ENCODE peak calls at places on chromosomes 13 and 19, in four cellular contexts. One of them, this sample, is unnamed. For H3K27me3, the result is how much of the 10 kb centered on the place peaks cover.

GRCh38 chr19:11179716-11180297 is 17.5 kb downstream of the KANK2 start:
- DNase-seq in trophoblast cell: no peak
- DNase-seq in Peyer's patch: no peak
- DNase-seq in GM06990: peak
- DNase-seq in this sample: no peak

GRCh38 chr19:45782820-45783785 is 813 bp upstream of the DMPK start:
- DNase-seq in trophoblast cell: peak
- DNase-seq in Peyer's patch: peak
- DNase-seq in GM06990: no peak
- DNase-seq in this sample: peak

GRCh38 chr13:32595306-32595705 is 9.1 kb downstream of the PDS5B start:
- DNase-seq in trophoblast cell: no peak
- DNase-seq in Peyer's patch: no peak
- DNase-seq in GM06990: no peak
- DNase-seq in this sample: no peak

GRCh38 chr13:56755181-56755580 is 385.5 kb upstream of the PRR20A start:
- DNase-seq in trophoblast cell: no peak
- DNase-seq in Peyer's patch: no peak
- DNase-seq in GM06990: no peak
- DNase-seq in this sample: no peak

GRCh38 chr13:59459972-59460371 is 703.8 kb downstream of the DIAPH3 start:
- DNase-seq in trophoblast cell: peak
- DNase-seq in Peyer's patch: no peak
- DNase-seq in GM06990: no peak
- DNase-seq in this sample: no peak

GRCh38 chr13:70985371-70985770 is 877.1 kb upstream of the KLHL1 start:
- DNase-seq in trophoblast cell: no peak
- DNase-seq in Peyer's patch: no peak
- DNase-seq in GM06990: no peak
- DNase-seq in this sample: no peak

GRCh38 chr19:58558623-58559274 is 338 bp upstream of the UBE2M start:
- DNase-seq in trophoblast cell: peak
- DNase-seq in Peyer's patch: peak
- DNase-seq in GM06990: peak
- DNase-seq in this sample: peak

GRCh38 chr13:93108111-93108581 is 118.5 kb upstream of the GPC6 start:
- DNase-seq in trophoblast cell: no peak
- DNase-seq in Peyer's patch: no peak
- DNase-seq in GM06990: no peak
- DNase-seq in this sample: no peak

GRCh38 chr19:16382775-16383543 is 58.3 kb downstream of the KLF2 start:
- DNase-seq in trophoblast cell: peak
- DNase-seq in Peyer's patch: peak
- DNase-seq in GM06990: peak
- DNase-seq in this sample: peak

GRCh38 chr19:55133639-55134444 is 15.2 kb downstream of the TNNT1 start:
- DNase-seq in trophoblast cell: peak
- DNase-seq in Peyer's patch: no peak
- DNase-seq in GM06990: no peak
- DNase-seq in this sample: no peak

GRCh38 chr19:43489310-43489709 is 15.2 kb downstream of the PHLDB3 start:
- DNase-seq in trophoblast cell: no peak
- DNase-seq in Peyer's patch: no peak
- DNase-seq in GM06990: no peak
- DNase-seq in this sample: no peak

GRCh38 chr19:56663931-56664500 is 7.5 kb downstream of the ZNF835 start:
- DNase-seq in trophoblast cell: no peak
- DNase-seq in Peyer's patch: no peak
- DNase-seq in GM06990: no peak
- DNase-seq in this sample: no peak

GRCh38 chr13:59774511-59774911 is 389.2 kb downstream of the DIAPH3 start:
- DNase-seq in trophoblast cell: peak
- DNase-seq in Peyer's patch: no peak
- DNase-seq in GM06990: no peak
- DNase-seq in this sample: no peak

GRCh38 chr13:67140006-67140405 is 90.1 kb downstream of the PCDH9 start:
- DNase-seq in trophoblast cell: no peak
- DNase-seq in Peyer's patch: no peak
- DNase-seq in GM06990: no peak
- DNase-seq in this sample: no peak

GRCh38 chr19:15469513-15470297 is 5.4 kb upstream of the RASAL3 start:
- DNase-seq in trophoblast cell: no peak
- DNase-seq in Peyer's patch: no peak
- DNase-seq in GM06990: peak
- DNase-seq in this sample: no peak

GRCh38 chr19:19259741-19260140 is 13.4 kb downstream of the TM6SF2 start:
- DNase-seq in trophoblast cell: no peak
- DNase-seq in Peyer's patch: no peak
- DNase-seq in GM06990: no peak
- DNase-seq in this sample: peak
- H3K27me3 ChIP-seq in trophoblast cell: under half
- H3K27me3 ChIP-seq in Peyer's patch: under half
- H3K27me3 ChIP-seq in GM06990: under half
- H3K27me3 ChIP-seq in this sample: under half

GRCh38 chr13:111120913-111121312 is 5.8 kb downstream of the ARHGEF7 start:
- DNase-seq in trophoblast cell: no peak
- DNase-seq in Peyer's patch: no peak
- DNase-seq in GM06990: no peak
- DNase-seq in this sample: no peak
- H3K27me3 ChIP-seq in trophoblast cell: under half
- H3K27me3 ChIP-seq in Peyer's patch: under half
- H3K27me3 ChIP-seq in GM06990: under half
- H3K27me3 ChIP-seq in this sample: under half

GRCh38 chr13:98521876-98522275 is 55.0 kb downstream of the STK24 start:
- DNase-seq in trophoblast cell: no peak
- DNase-seq in Peyer's patch: no peak
- DNase-seq in GM06990: no peak
- DNase-seq in this sample: peak
- H3K27me3 ChIP-seq in trophoblast cell: under half
- H3K27me3 ChIP-seq in Peyer's patch: under half
- H3K27me3 ChIP-seq in GM06990: under half
- H3K27me3 ChIP-seq in this sample: under half

GRCh38 chr19:30073152-30074000 is 131.3 kb downstream of the URI1 start:
- DNase-seq in trophoblast cell: no peak
- DNase-seq in Peyer's patch: peak
- DNase-seq in GM06990: no peak
- DNase-seq in this sample: no peak
- H3K27me3 ChIP-seq in trophoblast cell: under half
- H3K27me3 ChIP-seq in Peyer's patch: under half
- H3K27me3 ChIP-seq in GM06990: under half
- H3K27me3 ChIP-seq in this sample: under half

DNA sequence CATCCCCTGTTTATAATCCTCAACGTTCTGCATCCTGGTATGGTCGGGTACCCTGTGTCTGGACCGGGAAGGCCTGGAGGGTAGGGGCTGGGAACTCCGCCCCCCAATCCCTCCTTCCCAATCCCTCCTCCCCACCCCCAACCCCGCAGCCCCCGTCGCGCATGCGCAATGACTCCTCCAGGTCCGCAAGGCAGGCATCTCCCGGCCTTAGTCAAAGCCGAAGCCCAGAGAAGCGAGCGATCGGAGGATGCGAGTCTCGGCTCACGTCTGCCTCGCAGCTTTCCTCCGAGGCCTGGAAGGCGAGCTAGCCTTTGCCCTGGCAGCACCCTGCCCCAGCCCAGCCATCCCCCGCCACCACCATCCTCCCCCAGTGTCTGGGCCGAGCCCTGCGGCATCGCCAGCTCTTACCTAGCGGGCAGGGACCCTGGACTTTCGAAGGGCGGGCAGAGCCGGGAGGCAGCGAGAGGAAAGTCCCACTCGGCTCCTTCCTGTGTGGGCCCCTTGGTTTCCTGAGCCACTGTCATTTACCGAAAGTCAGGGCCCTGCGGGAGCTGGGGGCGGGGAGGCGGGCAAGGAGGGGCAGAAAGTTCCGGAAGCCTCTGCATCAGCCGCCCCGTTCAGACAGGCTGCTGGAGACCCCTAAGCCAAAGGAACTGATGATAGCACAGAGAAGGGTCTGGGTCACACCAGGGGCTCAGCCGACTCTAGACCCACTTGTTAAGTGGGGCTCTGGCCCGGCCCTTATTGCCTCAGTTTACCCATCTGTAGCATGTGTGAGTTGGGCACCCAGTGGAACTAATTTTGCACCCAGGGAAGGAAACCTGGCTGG is at the start of gene JAK3:
- DNase-seq in trophoblast cell: peak
- DNase-seq in Peyer's patch: peak
- DNase-seq in GM06990: peak
- DNase-seq in this sample: peak
- H3K27me3 ChIP-seq in trophoblast cell: under half
- H3K27me3 ChIP-seq in Peyer's patch: under half
- H3K27me3 ChIP-seq in GM06990: under half
- H3K27me3 ChIP-seq in this sample: under half

GRCh38 chr13:26604784-26605183 is 47.3 kb downstream of the WASF3 start:
- DNase-seq in trophoblast cell: no peak
- DNase-seq in Peyer's patch: peak
- DNase-seq in GM06990: no peak
- DNase-seq in this sample: peak
- H3K27me3 ChIP-seq in trophoblast cell: under half
- H3K27me3 ChIP-seq in Peyer's patch: under half
- H3K27me3 ChIP-seq in GM06990: under half
- H3K27me3 ChIP-seq in this sample: under half

This sample was measured in testis.